ENCODE peak calls at places on chromosomes 3 and 15, in seven cellular contexts. M is neural progenitor cell, Q is GM23248, C is SK-N-SH, Y is HCT116, R is MM.1S, P is PC-3. U is an unnamed sample.
A peak's percentile ranks its signal among the peaks of the same experiment; 100 is the strongest.

GRCh38 chr3:82355228-82355627 is 593.8 kb upstream of the GBE1 start:
- DNase-seq in Y (no peak), R (no peak), M (no peak), P (no peak), C (no peak), Q (no peak), U (no peak)

GRCh38 chr3:11201246-11202024 is 47.1 kb downstream of the HRH1 start:
- DNase-seq in M (no peak), Q (peak; percentile 45), Y (no peak), P (peak; percentile 81), C (no peak), R (no peak), U (no peak)

GRCh38 chr15:84981711-84982300 is at the start of gene PDE8A:
- DNase-seq in P (peak; percentile 40), Q (peak; percentile 83), Y (no peak), C (peak; percentile 78), R (peak; percentile 21), M (peak; percentile 76), U (peak; percentile 64)

GRCh38 chr3:128273841-128274573 is 120.7 kb downstream of the EEFSEC start:
- DNase-seq in C (no peak), P (no peak), M (no peak), Y (no peak), Q (no peak), R (no peak), U (no peak)

GRCh38 chr3:141240290-141241247 is 8.9 kb downstream of the PXYLP1 start:
- DNase-seq in Y (no peak), Q (peak; percentile 80), M (no peak), R (no peak), C (peak; percentile 38), P (no peak), U (no peak)

GRCh38 chr3:16362781-16363180 is 97.8 kb downstream of the OXNAD1 start:
- DNase-seq in Y (no peak), R (no peak), P (no peak), C (no peak), M (no peak), Q (peak; percentile 40), U (no peak)

GRCh38 chr3:27721717-27722564 is at the start of gene EOMES:
- DNase-seq in R (peak; percentile 68), P (peak; percentile 60), C (peak; percentile 72), M (peak; percentile 89), Q (peak; percentile 56), Y (peak; percentile 73), U (peak; percentile 1)

GRCh38 chr3:37029111-37029510 is 35.8 kb downstream of the MLH1 start:
- DNase-seq in P (no peak), Q (no peak), R (no peak), C (no peak), M (no peak), Y (no peak), U (no peak)

GRCh38 chr15:25846377-25846776 is 16.8 kb downstream of the ATP10A start:
- DNase-seq in C (no peak), P (no peak), Q (peak; percentile 44), Y (no peak), R (no peak), M (no peak), U (peak; percentile 59)

GRCh38 chr3:158713094-158713499 is 19.2 kb downstream of the RARRES1 start:
- DNase-seq in P (no peak), R (no peak), C (no peak), M (peak; percentile 29), Y (no peak), Q (peak; percentile 48), U (no peak)

GRCh38 chr3:37183976-37184375 is 9.6 kb upstream of the LRRFIP2 start:
- DNase-seq in R (no peak), M (no peak), Y (no peak), C (no peak), Q (peak; percentile 80), P (no peak), U (no peak)

GRCh38 chr3:99981138-99981537 is 133.2 kb downstream of the FILIP1L start:
- DNase-seq in C (no peak), Q (no peak), M (peak; percentile 9), Y (no peak), P (no peak), R (no peak), U (no peak)

GRCh38 chr15:64755427-64755823 is 20.0 kb downstream of the RBPMS2 start:
- DNase-seq in R (no peak), Q (no peak), P (no peak), Y (no peak), C (no peak), M (no peak), U (no peak)

DNA sequence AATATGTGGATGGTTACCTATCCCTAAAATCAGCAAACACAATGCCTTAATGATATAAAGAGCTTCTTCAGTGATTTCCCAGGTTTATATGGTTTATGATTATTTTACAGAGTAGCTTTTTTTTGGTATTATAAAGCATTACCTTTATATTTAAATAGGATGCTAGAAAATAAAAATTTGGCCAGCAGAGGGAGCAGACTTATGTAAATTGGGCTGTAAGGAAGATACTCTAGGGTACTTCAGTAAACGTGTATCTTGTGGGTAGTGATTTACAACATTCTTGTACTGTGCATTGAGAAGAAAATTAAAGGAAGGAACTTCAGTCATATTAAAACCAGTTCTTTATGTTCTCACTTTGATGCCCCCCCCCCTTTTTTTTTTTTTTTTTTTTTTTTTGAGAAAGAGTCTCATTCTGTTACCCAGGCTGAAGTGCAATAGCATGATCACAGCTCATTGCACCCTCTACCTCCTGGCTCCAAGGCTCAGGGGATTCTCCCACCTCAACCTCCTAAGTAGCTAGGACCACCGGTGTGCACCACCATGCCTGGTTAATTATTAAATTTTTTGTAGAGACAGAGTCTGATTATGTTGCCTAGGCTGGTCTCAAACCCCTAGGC is 167.9 kb downstream of the BBX start:
- DNase-seq in P (peak; percentile 84), Y (peak; percentile 28), R (peak; percentile 67), M (peak; percentile 61), Q (peak; percentile 71), C (peak; percentile 35), U (peak; percentile 65)
- TF ChIP-seq EZH2phosphoT487 in P (no peak), Y (no peak), R (no peak), M (no peak), Q (no peak), C (no peak), U (no peak)

DNA sequence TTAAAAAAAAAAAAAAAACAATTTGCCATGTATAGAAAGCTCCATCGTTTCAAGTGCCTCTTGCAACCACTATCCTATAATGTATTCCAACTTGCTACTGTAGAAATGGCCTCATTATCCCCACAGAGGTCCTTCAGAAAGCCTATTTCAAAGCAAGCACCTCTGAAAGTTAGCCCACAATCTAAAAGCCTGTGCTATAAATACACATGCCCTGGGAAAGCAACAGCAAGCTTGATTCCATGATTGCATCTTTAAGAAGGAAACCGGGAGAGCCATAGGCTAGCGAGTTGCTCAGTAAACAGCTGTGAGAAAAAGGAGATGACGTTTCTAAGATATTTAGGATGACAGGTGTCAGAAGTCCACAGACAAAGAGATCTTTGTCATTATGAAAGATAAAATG is 28.3 kb downstream of the TAFA4 start:
- DNase-seq in Q (no peak), Y (no peak), P (no peak), M (no peak), C (no peak), R (no peak), U (no peak)
- TF ChIP-seq EZH2phosphoT487 in Q (no peak), Y (no peak), P (no peak), M (no peak), C (no peak), R (no peak), U (no peak)

GRCh38 chr3:188558343-188559068 is 404.5 kb downstream of the LPP start:
- DNase-seq in Q (peak; percentile 72), Y (no peak), C (no peak), M (no peak), R (no peak), P (no peak), U (no peak)
- TF ChIP-seq EZH2phosphoT487 in Q (no peak), Y (no peak), C (no peak), M (no peak), R (no peak), P (no peak), U (no peak)

GRCh38 chr3:33438871-33439270 is 1.3 kb downstream of the UBP1 start:
- DNase-seq in C (no peak), M (no peak), Y (no peak), Q (peak; percentile 53), P (no peak), R (peak; percentile 34), U (peak; percentile 28)
- TF ChIP-seq EZH2phosphoT487 in C (no peak), M (no peak), Y (no peak), Q (no peak), P (no peak), R (no peak), U (no peak)

GRCh38 chr3:175893566-175893965 is 1034.4 kb downstream of the NAALADL2 start:
- DNase-seq in R (no peak), Y (no peak), Q (no peak), M (no peak), P (no peak), C (no peak), U (no peak)
- TF ChIP-seq EZH2phosphoT487 in R (no peak), Y (no peak), Q (no peak), M (no peak), P (no peak), C (no peak), U (no peak)

DNA sequence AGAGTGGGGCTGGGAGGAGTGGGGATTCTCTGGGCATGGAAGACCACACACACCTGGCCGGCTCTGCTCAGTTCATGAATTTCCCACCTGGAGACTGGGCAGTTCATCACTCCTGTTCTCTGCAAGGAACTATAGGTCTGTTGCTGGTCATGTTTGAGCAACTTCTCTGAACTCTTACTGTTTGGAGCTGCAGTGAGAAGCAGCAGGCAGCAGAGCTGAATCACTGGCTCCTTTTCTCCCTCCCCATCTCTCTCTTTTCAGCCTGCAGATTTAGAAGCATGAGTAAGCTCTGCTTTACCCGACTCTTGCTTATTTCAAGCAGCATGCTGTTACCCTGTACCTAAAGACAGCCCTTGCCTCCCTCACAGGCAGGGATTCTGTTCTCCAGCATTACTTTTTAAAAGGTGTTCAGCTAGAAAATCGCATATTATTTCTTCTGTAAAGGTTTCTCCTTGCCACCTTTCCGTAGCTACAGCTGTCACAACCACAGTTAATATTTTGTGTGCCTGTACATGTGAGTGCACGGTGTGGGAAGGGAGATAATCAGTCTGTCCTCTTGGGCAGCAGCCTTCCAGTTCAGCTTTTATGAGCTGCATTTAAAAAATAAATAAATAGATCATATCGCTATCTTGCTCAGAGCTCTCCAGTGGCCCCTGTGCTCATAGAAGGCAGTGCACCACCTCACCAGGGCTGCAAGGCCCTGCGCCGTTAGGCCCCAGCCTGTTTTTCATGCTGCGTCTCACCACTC is 131.6 kb downstream of the CHCHD6 start:
- DNase-seq in C (peak; percentile 58), Q (peak; percentile 85), R (no peak), Y (no peak), M (no peak), P (peak; percentile 46), U (no peak)
- TF ChIP-seq EZH2phosphoT487 in C (no peak), Q (no peak), R (no peak), Y (no peak), M (no peak), P (no peak), U (no peak)

U was measured in OCI-LY7.